ENCODE peak calls at places on chromosomes 2 and 18, in six cellular contexts. A is mammary epithelial cell, Z is PC-3, L is neural progenitor cell, E is cardiac muscle cell, P is Peyer's patch. R is an unnamed sample. For H3K36me3, the result is how much of the 10 kb centered on the place peaks cover.

GRCh38 chr2:65300134-65300771 is 72.6 kb downstream of the ACTR2 start:
- DNase-seq in A (no peak), Z (peak), L (no peak), E (no peak), P (no peak), R (peak)

GRCh38 chr2:240647503-240648154 is 22.3 kb downstream of the GPR35 start:
- DNase-seq in A (no peak), Z (no peak), L (peak), E (no peak), P (no peak), R (peak)

GRCh38 chr2:21007129-21008013 is 36.5 kb downstream of the APOB start:
- DNase-seq in A (no peak), Z (no peak), L (no peak), E (no peak), P (no peak), R (no peak)

GRCh38 chr2:175049671-175050070 is 44.5 kb upstream of the CHN1 start:
- DNase-seq in A (no peak), Z (peak), L (no peak), E (no peak), P (no peak), R (no peak)

GRCh38 chr2:200658278-200658864 is 72.6 kb downstream of the AOX1 start:
- DNase-seq in A (no peak), Z (peak), L (peak), E (no peak), P (no peak), R (no peak)

GRCh38 chr18:72871091-72871490 is 3.3 kb upstream of the NETO1 start:
- DNase-seq in A (peak), Z (peak), L (no peak), E (no peak), P (no peak), R (no peak)

GRCh38 chr2:29115797-29116781 is 874 bp downstream of the CLIP4 start:
- DNase-seq in A (peak), Z (peak), L (peak), E (peak), P (no peak), R (peak)

GRCh38 chr2:179669196-179669595 is 192.2 kb downstream of the ZNF385B start:
- DNase-seq in A (no peak), Z (no peak), L (no peak), E (no peak), P (no peak), R (no peak)

GRCh38 chr2:52264488-52264887 is 1232.6 kb upstream of the NRXN1 start:
- DNase-seq in A (no peak), Z (no peak), L (peak), E (no peak), P (no peak), R (no peak)

GRCh38 chr2:218357194-218358177 is 829 bp downstream of the CATIP start:
- DNase-seq in A (no peak), Z (no peak), L (no peak), E (no peak), P (no peak), R (no peak)

GRCh38 chr18:48336332-48336731 is 72.9 kb downstream of the ZBTB7C start:
- DNase-seq in A (no peak), Z (peak), L (no peak), E (no peak), P (no peak), R (no peak)

GRCh38 chr2:172452845-172453244 is 25.5 kb downstream of the ITGA6 start:
- DNase-seq in A (no peak), Z (no peak), L (no peak), E (no peak), P (no peak), R (no peak)

GRCh38 chr2:240436626-240437180 is 1.2 kb downstream of the GPC1 start:
- DNase-seq in A (no peak), Z (peak), L (peak), E (peak), P (peak), R (peak)

GRCh38 chr2:223500690-223501089 is 101.5 kb downstream of the SCG2 start:
- DNase-seq in A (no peak), Z (no peak), L (no peak), E (no peak), P (no peak), R (no peak)

GRCh38 chr18:12960846-12961397 is 13.1 kb downstream of the SEH1L start:
- DNase-seq in A (no peak), Z (no peak), L (no peak), E (no peak), P (no peak), R (no peak)

GRCh38 chr18:3966985-3967856 is 487.9 kb downstream of the DLGAP1 start:
- DNase-seq in A (peak), Z (peak), L (peak), E (no peak), P (no peak), R (peak)

GRCh38 chr2:218396688-218397501 is 2.8 kb upstream of the CTDSP1 start:
- DNase-seq in A (peak), Z (peak), L (peak), E (peak), P (peak), R (peak)

GRCh38 chr2:59032469-59032868 is 791.3 kb upstream of the FANCL start:
- DNase-seq in A (no peak), Z (no peak), L (no peak), E (no peak), P (no peak), R (no peak)

GRCh38 chr2:9556121-9556869 is 665 bp upstream of the ADAM17 start:
- DNase-seq in A (peak), Z (peak), L (no peak), E (no peak), P (no peak), R (no peak)

GRCh38 chr2:226652388-226652787 is 147.2 kb downstream of the IRS1 start:
- DNase-seq in A (peak), Z (peak), L (no peak), E (no peak), P (no peak), R (no peak)

GRCh38 chr2:177026253-177026652 is 186.3 kb upstream of the HNRNPA3 start:
- DNase-seq in A (no peak), Z (no peak), L (no peak), E (no peak), P (no peak), R (no peak)

GRCh38 chr2:233012301-233012971 is 620 bp downstream of the NGEF start:
- DNase-seq in A (no peak), Z (no peak), L (no peak), E (no peak), P (peak), R (no peak)

GRCh38 chr2:38174646-38175096 is 98.7 kb upstream of the CYP1B1 start:
- DNase-seq in A (peak), Z (no peak), L (no peak), E (no peak), P (no peak), R (no peak)

GRCh38 chr2:240410808-240411207 is 24.7 kb upstream of the GPC1 start:
- DNase-seq in A (no peak), Z (no peak), L (no peak), E (no peak), P (peak), R (no peak)

GRCh38 chr2:226079677-226080076 is 680.2 kb downstream of the NYAP2 start:
- DNase-seq in A (peak), Z (peak), L (no peak), E (no peak), P (no peak), R (no peak)

GRCh38 chr2:1744151-1744445 is 217 bp downstream of the PXDN start:
- DNase-seq in A (no peak), Z (no peak), L (peak), E (peak), P (no peak), R (no peak)

GRCh38 chr2:39571197-39571731 is 94.5 kb upstream of the TMEM178A start:
- DNase-seq in A (peak), Z (peak), L (no peak), E (peak), P (no peak), R (no peak)

GRCh38 chr2:240162531-240162930 is 22.1 kb upstream of the OTOS start:
- DNase-seq in A (no peak), Z (no peak), L (no peak), E (no peak), P (peak), R (peak)

GRCh38 chr2:23287250-23287704 is 97.7 kb upstream of the KLHL29 start:
- DNase-seq in A (peak), Z (no peak), L (peak), E (peak), P (no peak), R (peak)

GRCh38 chr2:133407341-133407740 is 160.9 kb downstream of the NCKAP5 start:
- DNase-seq in A (no peak), Z (no peak), L (no peak), E (no peak), P (no peak), R (no peak)

GRCh38 chr2:209663149-209663548 is 108.5 kb upstream of the UNC80 start:
- DNase-seq in A (no peak), Z (peak), L (peak), E (peak), P (no peak), R (no peak)

GRCh38 chr2:15127251-15127650 is 433.9 kb downstream of the NBAS start:
- DNase-seq in A (no peak), Z (no peak), L (no peak), E (no peak), P (no peak), R (no peak)

GRCh38 chr2:159202568-159203071 is 83.9 kb downstream of the WDSUB1 start:
- DNase-seq in A (peak), Z (peak), L (no peak), E (no peak), P (no peak), R (peak)

GRCh38 chr2:148756292-148756975 is 111.9 kb downstream of the EPC2 start:
- DNase-seq in A (peak), Z (peak), L (no peak), E (no peak), P (no peak), R (no peak)

GRCh38 chr2:79097843-79098242 is 10.1 kb upstream of the REG1B start:
- DNase-seq in A (no peak), Z (no peak), L (no peak), E (no peak), P (no peak), R (no peak)

GRCh38 chr2:47629501-47630460 is 153.2 kb upstream of the MSH6 start:
- DNase-seq in A (no peak), Z (no peak), L (no peak), E (no peak), P (no peak), R (no peak)

GRCh38 chr2:174597347-174598047 is at the start of gene WIPF1:
- DNase-seq in A (peak), Z (peak), L (no peak), E (no peak), P (no peak), R (peak)

GRCh38 chr18:22559414-22560282 is 141.9 kb upstream of the CTAGE1 start:
- DNase-seq in A (peak), Z (peak), L (peak), E (peak), P (peak), R (peak)

GRCh38 chr2:26907416-26907815 is 59.5 kb downstream of the DPYSL5 start:
- DNase-seq in A (no peak), Z (no peak), L (no peak), E (no peak), P (no peak), R (no peak)
- H3K36me3 ChIP-seq in A (under half), Z (under half), L (under half), E (under half), P (under half), R (under half)

DNA sequence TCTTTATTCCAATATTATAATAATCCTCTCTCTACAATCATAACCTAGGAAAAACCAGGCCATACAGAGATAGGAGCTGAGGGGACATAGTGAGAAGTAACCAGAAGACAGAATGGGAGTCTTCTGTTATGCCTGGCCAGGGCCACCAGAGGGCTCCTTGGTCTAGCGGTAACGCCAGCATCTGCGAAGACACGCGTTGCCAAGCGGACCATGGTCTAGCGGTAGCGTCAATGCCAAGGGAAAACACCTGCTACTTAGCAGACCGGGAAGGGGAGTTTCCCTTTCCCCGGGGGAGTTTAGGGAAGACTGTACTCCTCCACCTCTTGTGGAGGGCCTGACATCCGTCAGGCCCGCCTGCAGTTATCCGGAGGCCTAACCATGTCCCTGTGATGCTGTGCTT is 36.6 kb downstream of the ARL6IP6 start:
- DNase-seq in A (peak), Z (no peak), L (peak), E (peak), P (no peak), R (no peak)
- TF ChIP-seq CTCF in A (peak), Z (peak), L (peak), E (peak), P (no peak), R (no peak)

DNA sequence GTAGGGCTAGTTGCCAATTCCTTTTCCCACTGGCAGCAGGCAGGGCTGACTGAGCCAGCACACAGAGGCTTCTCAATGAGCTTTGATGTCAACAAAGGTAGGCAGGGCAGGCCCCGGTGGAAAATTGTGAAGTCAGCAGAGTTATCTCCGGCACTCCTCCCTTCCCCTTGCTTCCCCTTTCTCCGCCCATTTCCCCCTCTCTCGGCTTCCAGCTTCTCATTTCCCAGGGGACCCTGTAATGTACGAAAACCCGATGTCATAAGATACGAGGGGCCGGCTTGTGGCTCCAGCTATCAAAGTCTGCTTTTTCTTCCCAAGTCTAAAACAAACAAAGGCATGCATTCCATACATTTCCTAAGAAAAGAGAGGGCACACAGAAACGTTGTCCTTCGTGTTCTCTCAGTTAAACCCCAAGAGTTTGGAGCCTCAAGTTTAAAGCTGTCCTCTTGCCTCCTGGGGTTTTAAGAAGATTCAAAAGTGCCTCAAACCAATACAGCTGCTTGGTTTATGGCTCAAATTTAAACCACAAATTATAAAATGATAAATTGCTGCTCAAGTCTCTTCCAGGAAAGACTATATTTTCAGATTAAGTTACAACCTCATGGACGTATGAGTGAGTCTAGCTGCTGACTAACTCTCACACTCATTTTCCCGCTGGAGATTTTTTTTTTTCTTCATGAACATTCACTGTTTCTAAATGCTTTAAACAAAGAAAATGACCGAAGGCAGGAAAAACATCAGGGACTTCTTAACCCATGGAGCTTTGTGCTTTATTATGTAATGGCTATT is 27.3 kb upstream of the EML4 start:
- DNase-seq in A (peak), Z (peak), L (peak), E (peak), P (peak), R (peak)
- H3K4me3 ChIP-seq in A (no peak), Z (peak), L (peak), E (peak), P (peak), R (peak)

GRCh38 chr2:127482031-127482430 is 44.3 kb downstream of the IWS1 start:
- DNase-seq in A (no peak), Z (no peak), L (no peak), E (no peak), P (no peak), R (no peak)
- H3K36me3 ChIP-seq in A (under half), Z (half or more), L (under half), E (under half), P (under half), R (half or more)

DNA sequence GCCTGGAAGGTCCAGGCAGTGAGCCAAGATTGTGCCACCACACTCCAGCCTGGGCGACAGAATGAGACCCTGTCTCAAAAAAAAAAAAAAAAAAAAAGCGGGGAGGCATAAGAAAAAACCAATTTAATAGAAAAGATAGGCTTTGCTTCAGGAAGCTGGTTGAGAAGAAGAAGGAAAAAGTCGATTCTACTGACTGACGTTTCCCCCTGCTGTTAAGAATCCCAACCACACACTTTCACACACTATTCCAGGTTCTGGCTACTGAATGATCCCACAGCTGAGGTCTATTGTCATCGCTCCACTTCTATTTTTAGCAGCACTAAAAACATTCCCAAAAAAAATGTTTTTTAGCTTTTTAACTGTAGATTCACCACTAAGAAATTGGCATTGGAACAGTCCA is 6.7 kb upstream of the CHCHD5 start:
- DNase-seq in A (no peak), Z (no peak), L (peak), E (peak), P (no peak), R (no peak)
- TF ChIP-seq CTCF in A (no peak), Z (no peak), L (peak), E (peak), P (no peak), R (no peak)

GRCh38 chr2:160321025-160321424 is 121.0 kb upstream of the ITGB6 start:
- DNase-seq in A (no peak), Z (no peak), L (no peak), E (no peak), P (no peak), R (no peak)

GRCh38 chr2:160325413-160325812 is 125.3 kb upstream of the ITGB6 start:
- DNase-seq in A (no peak), Z (no peak), L (no peak), E (no peak), P (no peak), R (no peak)

GRCh38 chr2:160322320-160322719 is 122.2 kb upstream of the ITGB6 start:
- DNase-seq in A (no peak), Z (no peak), L (no peak), E (no peak), P (no peak), R (no peak)

GRCh38 chr2:160324917-160325316 is 124.8 kb upstream of the ITGB6 start:
- DNase-seq in A (no peak), Z (no peak), L (no peak), E (no peak), P (no peak), R (no peak)

GRCh38 chr2:160324161-160324768 is 124.2 kb upstream of the ITGB6 start:
- DNase-seq in A (peak), Z (peak), L (peak), E (peak), P (peak), R (peak)
- H3K4me3 ChIP-seq in A (no peak), Z (no peak), L (no peak), E (no peak), P (no peak), R (no peak)